ENCODE peak calls at places on chromosomes 2 and 18, in seven cellular contexts. One of them, this sample, is unnamed.

GRCh38 chr2:129705105-129705504 is 274.4 kb upstream of the RAB6C start:
- DNase-seq in mesendoderm: no peak
- DNase-seq in H9: no peak
- DNase-seq in neuronal stem cell: no peak
- DNase-seq in H1: no peak
- DNase-seq in IMR-90: no peak
- DNase-seq in trophoblast cell: no peak
- DNase-seq in this sample: no peak

GRCh38 chr2:2044658-2045057 is 286.4 kb downstream of the MYT1L start:
- DNase-seq in trophoblast cell: no peak
- DNase-seq in IMR-90: no peak
- DNase-seq in H9: no peak
- DNase-seq in neuronal stem cell: no peak
- DNase-seq in mesendoderm: no peak
- DNase-seq in H1: no peak
- DNase-seq in this sample: no peak

GRCh38 chr2:26922638-26923466 is 47.6 kb upstream of the MAPRE3 start:
- DNase-seq in neuronal stem cell: no peak
- DNase-seq in IMR-90: peak; percentile 6
- DNase-seq in H1: no peak
- DNase-seq in mesendoderm: peak; percentile 79
- DNase-seq in trophoblast cell: peak; percentile 53
- DNase-seq in H9: peak; percentile 78
- DNase-seq in this sample: peak; percentile 54

GRCh38 chr2:123415678-123416077 is 609.4 kb upstream of the CNTNAP5 start:
- DNase-seq in trophoblast cell: no peak
- DNase-seq in H1: no peak
- DNase-seq in neuronal stem cell: no peak
- DNase-seq in H9: no peak
- DNase-seq in mesendoderm: no peak
- DNase-seq in IMR-90: no peak
- DNase-seq in this sample: no peak

GRCh38 chr2:170411660-170412059 is 233.7 kb downstream of the MYO3B start:
- DNase-seq in IMR-90: no peak
- DNase-seq in neuronal stem cell: no peak
- DNase-seq in H9: no peak
- DNase-seq in trophoblast cell: no peak
- DNase-seq in H1: no peak
- DNase-seq in mesendoderm: no peak
- DNase-seq in this sample: no peak

GRCh38 chr2:119197529-119198266 is 25.9 kb upstream of the STEAP3 start:
- DNase-seq in H1: no peak
- DNase-seq in IMR-90: peak; percentile 22
- DNase-seq in mesendoderm: no peak
- DNase-seq in H9: no peak
- DNase-seq in trophoblast cell: peak; percentile 66
- DNase-seq in neuronal stem cell: no peak
- DNase-seq in this sample: peak; percentile 43

GRCh38 chr2:35931626-35932025 is 424.0 kb upstream of the CRIM1 start:
- DNase-seq in IMR-90: peak; percentile 61
- DNase-seq in neuronal stem cell: no peak
- DNase-seq in H9: no peak
- DNase-seq in trophoblast cell: no peak
- DNase-seq in mesendoderm: no peak
- DNase-seq in H1: no peak
- DNase-seq in this sample: peak; percentile 72

GRCh38 chr18:13309031-13309430 is 90.5 kb downstream of the LDLRAD4 start:
- DNase-seq in H1: no peak
- DNase-seq in trophoblast cell: no peak
- DNase-seq in H9: no peak
- DNase-seq in mesendoderm: no peak
- DNase-seq in IMR-90: no peak
- DNase-seq in neuronal stem cell: no peak
- DNase-seq in this sample: no peak

GRCh38 chr2:150387586-150388288 is 99.7 kb downstream of the RND3 start:
- DNase-seq in trophoblast cell: no peak
- DNase-seq in mesendoderm: no peak
- DNase-seq in neuronal stem cell: no peak
- DNase-seq in IMR-90: peak; percentile 26
- DNase-seq in H1: no peak
- DNase-seq in H9: no peak
- DNase-seq in this sample: no peak

GRCh38 chr2:100702444-100703134 is 117.3 kb upstream of the NPAS2 start:
- DNase-seq in H1: no peak
- DNase-seq in H9: no peak
- DNase-seq in trophoblast cell: no peak
- DNase-seq in IMR-90: no peak
- DNase-seq in neuronal stem cell: no peak
- DNase-seq in mesendoderm: peak; percentile 13
- DNase-seq in this sample: no peak

GRCh38 chr2:16784652-16785051 is 119.0 kb upstream of the CYRIA start:
- DNase-seq in H1: no peak
- DNase-seq in neuronal stem cell: no peak
- DNase-seq in IMR-90: no peak
- DNase-seq in mesendoderm: no peak
- DNase-seq in trophoblast cell: no peak
- DNase-seq in H9: no peak
- DNase-seq in this sample: no peak

GRCh38 chr2:136107238-136108033 is 10.5 kb downstream of the CXCR4 start:
- DNase-seq in H1: no peak
- DNase-seq in mesendoderm: no peak
- DNase-seq in IMR-90: no peak
- DNase-seq in H9: no peak
- DNase-seq in trophoblast cell: no peak
- DNase-seq in neuronal stem cell: no peak
- DNase-seq in this sample: no peak

GRCh38 chr2:147712051-147712450 is 132.8 kb upstream of the ACVR2A start:
- DNase-seq in trophoblast cell: no peak
- DNase-seq in IMR-90: no peak
- DNase-seq in H9: no peak
- DNase-seq in H1: no peak
- DNase-seq in mesendoderm: no peak
- DNase-seq in neuronal stem cell: no peak
- DNase-seq in this sample: no peak

GRCh38 chr18:79556829-79557585 is 122.6 kb upstream of the CTDP1 start:
- DNase-seq in mesendoderm: peak; percentile 21
- DNase-seq in H1: no peak
- DNase-seq in trophoblast cell: no peak
- DNase-seq in IMR-90: no peak
- DNase-seq in H9: peak; percentile 34
- DNase-seq in neuronal stem cell: no peak
- DNase-seq in this sample: no peak

GRCh38 chr2:240635998-240636547 is 10.8 kb downstream of the GPR35 start:
- DNase-seq in H9: no peak
- DNase-seq in IMR-90: no peak
- DNase-seq in mesendoderm: no peak
- DNase-seq in neuronal stem cell: no peak
- DNase-seq in trophoblast cell: no peak
- DNase-seq in H1: no peak
- DNase-seq in this sample: no peak

GRCh38 chr2:204434660-204435462 is 110.4 kb upstream of the PARD3B start:
- DNase-seq in neuronal stem cell: no peak
- DNase-seq in mesendoderm: peak; percentile 14
- DNase-seq in IMR-90: peak; percentile 8
- DNase-seq in H1: no peak
- DNase-seq in trophoblast cell: no peak
- DNase-seq in H9: no peak
- DNase-seq in this sample: peak; percentile 37

GRCh38 chr2:66445076-66445724 is 10.3 kb downstream of the MEIS1 start:
- DNase-seq in mesendoderm: peak; percentile 55
- DNase-seq in H1: no peak
- DNase-seq in neuronal stem cell: no peak
- DNase-seq in trophoblast cell: no peak
- DNase-seq in IMR-90: no peak
- DNase-seq in H9: peak; percentile 53
- DNase-seq in this sample: peak; percentile 72

GRCh38 chr2:8611246-8611645 is 70.6 kb upstream of the ID2 start:
- DNase-seq in H1: no peak
- DNase-seq in H9: no peak
- DNase-seq in trophoblast cell: no peak
- DNase-seq in neuronal stem cell: no peak
- DNase-seq in mesendoderm: no peak
- DNase-seq in IMR-90: no peak
- DNase-seq in this sample: no peak

GRCh38 chr18:45787346-45787745 is 38.1 kb upstream of the SIGLEC15 start:
- DNase-seq in H1: no peak
- DNase-seq in H9: no peak
- DNase-seq in neuronal stem cell: no peak
- DNase-seq in trophoblast cell: no peak
- DNase-seq in mesendoderm: no peak
- DNase-seq in IMR-90: peak; percentile 65
- DNase-seq in this sample: no peak

GRCh38 chr18:77132369-77133050 is at the start of gene MBP:
- DNase-seq in H9: peak; percentile 78
- DNase-seq in IMR-90: no peak
- DNase-seq in H1: no peak
- DNase-seq in neuronal stem cell: no peak
- DNase-seq in mesendoderm: peak; percentile 74
- DNase-seq in trophoblast cell: peak; percentile 69
- DNase-seq in this sample: no peak

GRCh38 chr2:9163306-9164111 is 43.1 kb upstream of the ASAP2 start:
- DNase-seq in mesendoderm: no peak
- DNase-seq in IMR-90: peak; percentile 75
- DNase-seq in trophoblast cell: no peak
- DNase-seq in H1: no peak
- DNase-seq in neuronal stem cell: no peak
- DNase-seq in H9: no peak
- DNase-seq in this sample: no peak

GRCh38 chr2:9264301-9264700 is 57.7 kb downstream of the ASAP2 start:
- DNase-seq in H1: no peak
- DNase-seq in H9: no peak
- DNase-seq in mesendoderm: no peak
- DNase-seq in IMR-90: peak; percentile 65
- DNase-seq in trophoblast cell: no peak
- DNase-seq in neuronal stem cell: no peak
- DNase-seq in this sample: no peak

GRCh38 chr2:157468931-157469708 is 25.2 kb upstream of the CYTIP start:
- DNase-seq in mesendoderm: no peak
- DNase-seq in H1: no peak
- DNase-seq in H9: no peak
- DNase-seq in trophoblast cell: peak; percentile 73
- DNase-seq in neuronal stem cell: no peak
- DNase-seq in IMR-90: peak; percentile 71
- DNase-seq in this sample: peak; percentile 78

GRCh38 chr2:126783341-126783740 is 115.3 kb upstream of the TEX51 start:
- DNase-seq in H9: no peak
- DNase-seq in trophoblast cell: no peak
- DNase-seq in neuronal stem cell: no peak
- DNase-seq in H1: no peak
- DNase-seq in IMR-90: no peak
- DNase-seq in mesendoderm: no peak
- DNase-seq in this sample: no peak

GRCh38 chr2:126784045-126784444 is 114.6 kb upstream of the TEX51 start:
- DNase-seq in H9: no peak
- DNase-seq in neuronal stem cell: no peak
- DNase-seq in IMR-90: no peak
- DNase-seq in H1: no peak
- DNase-seq in trophoblast cell: no peak
- DNase-seq in mesendoderm: no peak
- DNase-seq in this sample: no peak

GRCh38 chr2:126785862-126786261 is 112.8 kb upstream of the TEX51 start:
- DNase-seq in H1: no peak
- DNase-seq in trophoblast cell: no peak
- DNase-seq in neuronal stem cell: no peak
- DNase-seq in H9: no peak
- DNase-seq in IMR-90: no peak
- DNase-seq in mesendoderm: no peak
- DNase-seq in this sample: no peak

GRCh38 chr2:126785236-126785635 is 113.5 kb upstream of the TEX51 start:
- DNase-seq in IMR-90: no peak
- DNase-seq in H9: no peak
- DNase-seq in H1: no peak
- DNase-seq in neuronal stem cell: no peak
- DNase-seq in mesendoderm: no peak
- DNase-seq in trophoblast cell: no peak
- DNase-seq in this sample: no peak

GRCh38 chr2:126784636-126785035 is 114.1 kb upstream of the TEX51 start:
- DNase-seq in IMR-90: no peak
- DNase-seq in mesendoderm: no peak
- DNase-seq in trophoblast cell: no peak
- DNase-seq in neuronal stem cell: no peak
- DNase-seq in H9: no peak
- DNase-seq in H1: no peak
- DNase-seq in this sample: no peak
- H2BK5ac ChIP-seq in IMR-90: no peak overlapping the region
- H2BK5ac ChIP-seq in mesendoderm: no peak overlapping the region
- H2BK5ac ChIP-seq in trophoblast cell: no peak overlapping the region
- H2BK5ac ChIP-seq in neuronal stem cell: no peak overlapping the region
- H2BK5ac ChIP-seq in H9: no peak overlapping the region
- H2BK5ac ChIP-seq in H1: no peak overlapping the region
- H2BK5ac ChIP-seq in this sample: no peak overlapping the region

GRCh38 chr18:10852610-10853303 is 296.6 kb downstream of the PIEZO2 start:
- DNase-seq in trophoblast cell: no peak
- DNase-seq in H1: no peak
- DNase-seq in mesendoderm: no peak
- DNase-seq in H9: no peak
- DNase-seq in neuronal stem cell: no peak
- DNase-seq in IMR-90: no peak
- DNase-seq in this sample: no peak
- H2BK5ac ChIP-seq in trophoblast cell: no peak overlapping the region
- H2BK5ac ChIP-seq in H1: no peak overlapping the region
- H2BK5ac ChIP-seq in mesendoderm: no peak overlapping the region
- H2BK5ac ChIP-seq in H9: no peak overlapping the region
- H2BK5ac ChIP-seq in neuronal stem cell: no peak overlapping the region
- H2BK5ac ChIP-seq in IMR-90: no peak overlapping the region
- H2BK5ac ChIP-seq in this sample: no peak overlapping the region

DNA sequence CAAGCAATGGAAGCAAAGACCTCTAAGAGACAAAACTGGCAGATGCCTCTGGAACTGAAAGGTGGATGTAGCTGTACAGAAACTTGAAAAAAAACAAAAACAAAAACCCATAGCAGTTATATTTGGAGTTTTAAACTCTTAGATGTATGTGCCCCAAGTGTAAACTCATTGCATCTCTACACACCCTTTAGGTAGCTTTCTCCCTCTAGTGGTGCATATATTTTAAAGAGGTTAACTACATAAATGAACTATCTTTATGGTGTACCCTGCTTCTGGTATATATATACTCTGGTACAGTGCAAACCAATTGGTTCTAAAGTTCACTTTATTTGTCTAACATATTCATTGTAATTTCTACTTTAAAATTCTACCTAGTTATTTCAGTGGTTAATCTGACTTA is 518.2 kb downstream of the NRXN1 start:
- DNase-seq in H1: no peak
- DNase-seq in neuronal stem cell: no peak
- DNase-seq in H9: no peak
- DNase-seq in mesendoderm: no peak
- DNase-seq in trophoblast cell: no peak
- DNase-seq in IMR-90: no peak
- DNase-seq in this sample: no peak
- H2BK5ac ChIP-seq in H1: no peak overlapping the region
- H2BK5ac ChIP-seq in neuronal stem cell: no peak overlapping the region
- H2BK5ac ChIP-seq in H9: no peak overlapping the region
- H2BK5ac ChIP-seq in mesendoderm: no peak overlapping the region
- H2BK5ac ChIP-seq in trophoblast cell: no peak overlapping the region
- H2BK5ac ChIP-seq in IMR-90: no peak overlapping the region
- H2BK5ac ChIP-seq in this sample: no peak overlapping the region

GRCh38 chr2:80293026-80293425 is 11.5 kb downstream of the LRRTM1 start:
- DNase-seq in IMR-90: no peak
- DNase-seq in H1: no peak
- DNase-seq in mesendoderm: no peak
- DNase-seq in neuronal stem cell: no peak
- DNase-seq in H9: no peak
- DNase-seq in trophoblast cell: no peak
- DNase-seq in this sample: no peak

GRCh38 chr2:80292474-80292873 is 12.1 kb downstream of the LRRTM1 start:
- DNase-seq in IMR-90: no peak
- DNase-seq in H9: no peak
- DNase-seq in neuronal stem cell: no peak
- DNase-seq in H1: no peak
- DNase-seq in mesendoderm: no peak
- DNase-seq in trophoblast cell: no peak
- DNase-seq in this sample: no peak

GRCh38 chr2:80288576-80288975 is 16.0 kb downstream of the LRRTM1 start:
- DNase-seq in IMR-90: no peak
- DNase-seq in neuronal stem cell: no peak
- DNase-seq in H9: no peak
- DNase-seq in H1: no peak
- DNase-seq in trophoblast cell: no peak
- DNase-seq in mesendoderm: peak; percentile 7
- DNase-seq in this sample: peak; percentile 10
- H2BK5ac ChIP-seq in IMR-90: no peak overlapping the region
- H2BK5ac ChIP-seq in neuronal stem cell: no peak overlapping the region
- H2BK5ac ChIP-seq in H9: no peak overlapping the region
- H2BK5ac ChIP-seq in H1: no peak overlapping the region
- H2BK5ac ChIP-seq in trophoblast cell: no peak overlapping the region
- H2BK5ac ChIP-seq in mesendoderm: no peak overlapping the region
- H2BK5ac ChIP-seq in this sample: no peak overlapping the region